ENCODE peak calls at places on chromosomes 2 and 18, in nine cellular contexts. C is bronchial epithelial cell; M is heart left ventricle; L is fibroblast of mammary gland; Q is kidney epithelial cell; A is neural crest cell; T is CD8-positive, alpha-beta T cell; K is type B pancreatic cell; H is AG04450. E is an unnamed sample.

GRCh38 chr2:219059375-219059724 is 1.4 kb downstream of the IHH start:
- DNase-seq in C (no peak), M (no peak), L (no peak), Q (no peak), A (no peak), T (no peak), K (no peak), H (no peak), E (no peak)

GRCh38 chr2:157418215-157418614 is 25.7 kb downstream of the CYTIP start:
- DNase-seq in C (no peak), M (no peak), L (no peak), Q (no peak), A (no peak), T (peak; percentile 40), K (no peak), H (no peak), E (no peak)

GRCh38 chr2:238706673-238707072 is 141.2 kb upstream of the TWIST2 start:
- DNase-seq in C (no peak), M (no peak), L (no peak), Q (no peak), A (no peak), T (no peak), K (no peak), H (no peak), E (no peak)

GRCh38 chr2:10252202-10252601 is 50.5 kb upstream of the HPCAL1 start:
- DNase-seq in C (no peak), M (no peak), L (peak; percentile 4), Q (no peak), A (no peak), T (no peak), K (no peak), H (no peak), E (no peak)

GRCh38 chr2:170408461-170409163 is 230.7 kb downstream of the MYO3B start:
- DNase-seq in C (no peak), M (no peak), L (no peak), Q (no peak), A (peak; percentile 2), T (no peak), K (no peak), H (no peak), E (peak; percentile 12)

GRCh38 chr18:33195795-33196194 is 244.7 kb downstream of the CCDC178 start:
- DNase-seq in C (no peak), M (no peak), L (no peak), Q (no peak), A (no peak), T (no peak), K (no peak), H (no peak), E (no peak)

GRCh38 chr2:206160124-206160806 is 570 bp downstream of the EEF1B2 start:
- DNase-seq in C (peak; percentile 11), M (no peak), L (no peak), Q (no peak), A (no peak), T (no peak), K (no peak), H (no peak), E (no peak)

GRCh38 chr18:74373428-74373827 is 57.8 kb downstream of the C18orf63 start:
- DNase-seq in C (no peak), M (no peak), L (no peak), Q (no peak), A (no peak), T (peak; percentile 46), K (no peak), H (no peak), E (no peak)

GRCh38 chr2:23697676-23698075 is 229.2 kb downstream of the ATAD2B start:
- DNase-seq in C (no peak), M (no peak), L (peak; percentile 19), Q (no peak), A (no peak), T (no peak), K (no peak), H (peak; percentile 60), E (no peak)

GRCh38 chr2:140472676-140473075 is 1658.1 kb downstream of the LRP1B start:
- DNase-seq in C (no peak), M (no peak), L (no peak), Q (no peak), A (no peak), T (no peak), K (no peak), H (no peak), E (no peak)

GRCh38 chr18:49632588-49632987 is 70.7 kb downstream of the LIPG start:
- DNase-seq in C (peak; percentile 51), M (no peak), L (no peak), Q (no peak), A (no peak), T (no peak), K (no peak), H (no peak), E (no peak)

GRCh38 chr2:170073288-170073687 is 104.7 kb upstream of the MYO3B start:
- DNase-seq in C (peak; percentile 52), M (peak; percentile 54), L (peak; percentile 68), Q (no peak), A (no peak), T (no peak), K (no peak), H (peak; percentile 4), E (no peak)

GRCh38 chr2:6184532-6185302 is 492.5 kb downstream of the SOX11 start:
- DNase-seq in C (no peak), M (no peak), L (peak; percentile 23), Q (peak; percentile 31), A (peak; percentile 40), T (no peak), K (no peak), H (no peak), E (no peak)

GRCh38 chr2:199490049-199490448 is 32.3 kb upstream of the SATB2 start:
- DNase-seq in C (no peak), M (no peak), L (no peak), Q (no peak), A (no peak), T (no peak), K (no peak), H (no peak), E (no peak)

GRCh38 chr2:199485732-199486335 is 28.1 kb upstream of the SATB2 start:
- DNase-seq in C (peak; percentile 37), M (no peak), L (peak; percentile 54), Q (no peak), A (peak; percentile 66), T (peak; percentile 6), K (no peak), H (no peak), E (peak; percentile 79)

GRCh38 chr2:199480966-199481365 is 23.2 kb upstream of the SATB2 start:
- DNase-seq in C (no peak), M (no peak), L (no peak), Q (no peak), A (no peak), T (no peak), K (no peak), H (no peak), E (no peak)

GRCh38 chr2:199488772-199489400 is 31.1 kb upstream of the SATB2 start:
- DNase-seq in C (peak; percentile 42), M (no peak), L (peak; percentile 60), Q (no peak), A (peak; percentile 73), T (peak; percentile 48), K (no peak), H (peak; percentile 26), E (peak; percentile 83)

GRCh38 chr2:199484927-199485326 is 27.2 kb upstream of the SATB2 start:
- DNase-seq in C (no peak), M (no peak), L (no peak), Q (no peak), A (no peak), T (no peak), K (no peak), H (no peak), E (no peak)
- TF ChIP-seq CTCF in C (no peak), M (no peak), L (peak; percentile 29), Q (peak; percentile 28), A (no peak), T (no peak), K (peak; percentile 15), H (peak; percentile 43), E (no peak)

DNA sequence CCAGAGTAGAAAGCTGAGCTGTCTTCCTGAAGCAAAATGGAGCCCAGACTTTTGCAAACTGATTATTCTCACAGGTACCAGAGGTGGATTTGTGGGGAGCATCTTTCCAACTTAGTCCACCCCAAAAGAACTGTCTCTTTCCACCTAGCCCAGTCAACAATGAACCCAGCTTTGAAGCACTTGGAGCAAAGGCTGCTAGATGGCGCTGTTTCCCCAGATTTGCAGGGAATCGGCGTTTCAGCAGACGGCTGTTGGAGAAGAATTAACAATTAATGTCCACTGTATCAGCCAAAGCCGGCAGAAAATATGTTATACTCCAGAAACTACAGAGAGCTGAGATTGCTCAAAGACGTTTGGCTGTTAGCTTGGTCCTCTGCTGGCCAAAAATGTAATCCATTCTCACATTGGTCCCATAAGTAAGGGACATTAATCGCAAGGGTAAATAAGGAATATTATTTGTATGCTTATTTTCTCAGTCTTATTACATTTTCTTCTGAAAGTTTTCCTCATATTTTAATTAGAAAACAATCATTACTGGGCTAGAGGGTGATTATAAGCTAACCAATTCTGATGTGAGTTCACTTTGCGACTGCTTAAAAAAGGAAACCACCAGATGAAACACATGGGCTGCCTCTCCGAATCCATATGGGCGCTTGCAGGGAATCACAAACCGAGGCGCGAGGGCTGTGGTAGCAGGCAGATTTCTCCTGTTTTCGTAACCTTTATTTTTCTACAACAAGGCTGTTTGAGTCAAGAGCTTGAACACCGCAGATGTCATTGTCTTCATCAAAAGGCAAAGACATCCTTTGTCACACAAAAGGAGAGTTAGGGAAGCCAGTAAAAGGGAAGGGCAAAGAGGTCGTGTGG is 423.9 kb upstream of the MEX3C start:
- DNase-seq in C (peak; percentile 61), M (peak; percentile 32), L (peak; percentile 33), Q (peak; percentile 12), A (peak; percentile 84), T (no peak), K (peak; percentile 79), H (no peak), E (peak; percentile 75)
- TF ChIP-seq CTCF in C (peak; percentile 88), M (peak; percentile 55), L (peak; percentile 60), Q (peak; percentile 95), A (peak; percentile 91), T (no peak), K (peak; percentile 95), H (peak; percentile 24), E (peak; percentile 85)

DNA sequence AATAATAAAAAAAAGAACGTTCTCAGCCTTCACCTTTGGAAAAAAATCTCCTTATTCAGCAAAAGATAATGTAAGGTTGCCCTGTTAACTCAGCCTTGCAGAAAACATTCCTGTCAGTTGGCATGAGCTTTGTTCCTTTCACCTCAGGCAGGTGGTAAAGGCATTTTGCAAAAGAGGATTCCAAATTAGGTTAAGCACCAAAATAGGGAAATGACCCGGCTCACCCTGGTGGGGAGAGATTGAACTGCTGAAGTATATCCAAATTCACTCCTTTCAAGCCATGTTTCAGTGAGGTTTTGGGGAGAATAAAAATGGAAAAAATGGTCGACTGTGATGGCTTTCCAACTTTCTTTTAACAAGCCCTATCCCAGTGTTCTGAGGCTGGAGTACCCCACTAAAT is 1988.8 kb upstream of the PIK3C3 start:
- DNase-seq in C (no peak), M (no peak), L (peak; percentile 21), Q (no peak), A (no peak), T (no peak), K (no peak), H (no peak), E (no peak)
- TF ChIP-seq CTCF in C (peak; percentile 48), M (no peak), L (peak; percentile 51), Q (peak; percentile 5), A (peak; percentile 51), T (no peak), K (peak; percentile 64), H (peak; percentile 39), E (peak; percentile 79)

DNA sequence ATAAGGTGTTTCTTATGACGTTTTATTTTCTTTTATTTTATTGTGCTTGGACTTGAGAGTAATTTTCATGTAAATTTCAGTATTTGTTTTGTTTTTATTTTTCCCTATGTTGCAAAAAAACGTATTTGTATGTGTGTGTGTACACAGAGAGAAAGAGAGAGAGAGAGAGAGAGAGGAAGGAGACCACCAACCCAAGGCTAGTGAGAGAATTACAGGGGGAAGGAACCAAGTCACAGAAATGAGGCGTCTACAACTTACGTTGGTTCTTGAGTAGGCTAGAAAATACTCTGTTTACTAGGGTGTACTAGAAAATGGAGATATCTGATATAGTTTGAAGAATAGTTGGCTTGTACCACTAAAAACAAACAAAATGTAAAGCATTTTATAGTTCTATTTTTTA is 7.7 kb upstream of the DSC1 start:
- DNase-seq in C (no peak), M (no peak), L (no peak), Q (no peak), A (no peak), T (no peak), K (no peak), H (no peak), E (no peak)
- TF ChIP-seq CTCF in C (no peak), M (no peak), L (no peak), Q (no peak), A (no peak), T (no peak), K (no peak), H (no peak), E (no peak)